ENCODE peak calls at places on chromosomes 5 and 9, in six cellular contexts. X is HCT116, P is uterus, H is IMR-90, M is A549, I is breast epithelium. F is an unnamed sample.

GRCh38 chr5:179889885-179890284 is 17.8 kb downstream of the TBC1D9B start:
- DNase-seq in P (no peak), I (no peak), H (no peak), M (no peak), X (no peak), F (no peak)

GRCh38 chr5:93705896-93706295 is 35.5 kb downstream of the POU5F2 start:
- DNase-seq in P (no peak), H (peak; percentile 57), M (no peak), I (no peak), X (no peak), F (no peak)

GRCh38 chr5:12016149-12016740 is 112.0 kb upstream of the CTNND2 start:
- DNase-seq in P (no peak), M (no peak), I (no peak), H (no peak), X (no peak), F (no peak)

GRCh38 chr5:53478411-53479044 is 1.9 kb upstream of the FST start:
- DNase-seq in X (peak; percentile 60), I (no peak), H (peak; percentile 63), P (peak; percentile 15), M (peak; percentile 64), F (no peak)

GRCh38 chr5:134249469-134250379 is 23.9 kb upstream of the PPP2CA start:
- DNase-seq in P (no peak), X (no peak), H (peak; percentile 67), M (no peak), I (no peak), F (no peak)

GRCh38 chr5:51373880-51374523 is 9.2 kb upstream of the ISL1 start:
- DNase-seq in P (no peak), X (no peak), I (no peak), M (no peak), H (no peak), F (no peak)

GRCh38 chr5:56100429-56101176 is 105.8 kb upstream of the IL6ST start:
- DNase-seq in I (no peak), P (no peak), M (no peak), H (no peak), X (no peak), F (no peak)

GRCh38 chr5:149917073-149917676 is 27.4 kb downstream of the PDE6A start:
- DNase-seq in H (peak; percentile 11), P (no peak), M (no peak), I (no peak), X (no peak), F (no peak)

GRCh38 chr5:72160959-72161358 is 53.7 kb downstream of the MAP1B start:
- DNase-seq in H (peak; percentile 83), X (no peak), P (no peak), M (no peak), I (no peak), F (no peak)

GRCh38 chr9:68418259-68418845 is 61.9 kb downstream of the PGM5 start:
- DNase-seq in I (no peak), X (no peak), M (no peak), H (no peak), P (no peak), F (no peak)

GRCh38 chr9:68417762-68418161 is 61.4 kb downstream of the PGM5 start:
- DNase-seq in I (no peak), H (no peak), P (no peak), M (no peak), X (no peak), F (no peak)

DNA sequence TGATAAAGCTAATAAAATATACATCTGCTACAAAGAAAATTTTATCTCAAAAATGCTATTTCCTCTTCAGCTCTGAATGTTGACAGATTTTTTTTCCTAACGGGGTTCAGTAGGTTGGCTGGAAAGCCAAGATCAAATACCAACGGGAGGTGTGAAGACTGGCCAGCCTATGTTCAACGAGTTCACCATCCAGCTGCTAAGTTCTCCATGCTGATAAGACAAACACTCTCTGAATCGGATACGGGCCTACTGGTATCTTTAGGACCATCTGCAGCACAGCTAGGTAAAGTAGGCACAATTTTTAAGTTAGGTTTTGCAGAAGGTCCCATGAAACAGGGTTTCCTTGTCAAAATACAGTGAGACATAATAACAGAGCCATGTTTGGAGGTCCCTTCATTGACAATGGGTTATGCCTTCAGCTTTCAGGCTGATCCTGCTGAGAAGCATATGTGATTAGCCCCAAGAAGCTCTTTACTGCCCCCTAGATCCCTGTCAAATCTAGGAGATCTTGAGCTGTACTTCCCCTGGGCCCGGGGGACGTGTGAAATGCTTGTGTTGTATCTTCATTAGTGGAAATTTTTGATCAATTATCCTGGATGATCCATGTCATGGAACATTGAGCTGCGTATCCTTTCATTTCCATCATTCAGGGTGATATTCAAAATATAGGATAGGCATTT is 60.6 kb downstream of the PGM5 start:
- DNase-seq in X (peak; percentile 6), H (no peak), I (no peak), M (no peak), P (no peak), F (no peak)
- TF ChIP-seq CTCF in X (peak; percentile 61), H (peak; percentile 10), I (no peak), M (peak; percentile 5), P (no peak), F (no peak)

DNA sequence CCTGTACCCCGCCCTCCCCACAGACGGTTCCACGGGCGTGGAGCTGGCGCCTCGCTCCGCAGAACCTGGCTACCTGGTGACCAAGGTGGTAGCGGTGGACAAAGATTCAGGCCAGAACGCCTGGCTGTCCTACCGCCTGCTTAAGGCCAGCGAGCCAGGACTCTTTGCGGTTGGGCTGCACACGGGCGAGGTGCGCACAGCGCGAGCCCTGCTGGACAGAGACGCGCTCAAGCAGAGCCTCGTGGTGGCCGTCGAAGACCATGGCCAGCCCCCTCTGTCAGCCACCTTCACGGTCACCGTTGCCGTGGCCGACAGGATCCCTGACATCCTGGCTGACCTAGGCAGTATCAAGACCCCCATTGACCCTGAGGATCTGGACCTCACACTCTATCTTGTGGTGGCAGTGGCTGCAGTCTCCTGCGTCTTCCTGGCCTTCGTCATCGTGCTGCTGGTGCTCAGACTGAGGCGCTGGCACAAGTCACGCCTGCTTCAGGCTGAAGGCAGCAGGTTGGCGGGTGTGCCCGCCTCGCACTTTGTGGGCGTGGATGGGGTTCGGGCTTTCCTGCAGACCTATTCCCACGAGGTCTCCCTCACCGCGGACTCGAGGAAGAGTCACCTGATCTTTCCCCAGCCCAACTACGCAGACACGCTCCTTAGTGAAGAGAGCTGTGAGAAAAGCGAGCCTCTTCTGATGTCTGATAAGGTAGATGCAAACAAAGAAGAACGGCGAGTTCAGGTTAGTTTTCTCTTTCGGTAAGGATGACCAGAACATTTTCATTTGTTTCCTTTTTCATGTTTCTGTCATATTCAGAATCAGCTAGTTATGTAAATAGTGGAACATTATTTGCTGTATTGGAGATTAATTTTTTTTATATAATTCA is 2.3 kb downstream of the PCDHGA5 start:
- DNase-seq in I (no peak), H (no peak), M (no peak), P (no peak), X (no peak), F (no peak)
- H3K9me3 ChIP-seq in I (peaks cover 81% of the 10 kb centered on the region), H (peaks cover 51% of the 10 kb centered on the region), M (peaks cover 47% of the 10 kb centered on the region), P (peaks cover 92% of the 10 kb centered on the region), X (peaks cover 16% of the 10 kb centered on the region), F (peaks cover 57% of the 10 kb centered on the region)

GRCh38 chr5:177116631-177117373 is 16.8 kb upstream of the NSD1 start:
- DNase-seq in X (no peak), M (no peak), I (peak; percentile 87), H (peak; percentile 53), P (peak; percentile 85), F (peak; percentile 96)
- TF ChIP-seq POLR2A in X (no peak), M (no peak), I (no peak), H (no peak), P (peak; percentile 39), F (no peak)

DNA sequence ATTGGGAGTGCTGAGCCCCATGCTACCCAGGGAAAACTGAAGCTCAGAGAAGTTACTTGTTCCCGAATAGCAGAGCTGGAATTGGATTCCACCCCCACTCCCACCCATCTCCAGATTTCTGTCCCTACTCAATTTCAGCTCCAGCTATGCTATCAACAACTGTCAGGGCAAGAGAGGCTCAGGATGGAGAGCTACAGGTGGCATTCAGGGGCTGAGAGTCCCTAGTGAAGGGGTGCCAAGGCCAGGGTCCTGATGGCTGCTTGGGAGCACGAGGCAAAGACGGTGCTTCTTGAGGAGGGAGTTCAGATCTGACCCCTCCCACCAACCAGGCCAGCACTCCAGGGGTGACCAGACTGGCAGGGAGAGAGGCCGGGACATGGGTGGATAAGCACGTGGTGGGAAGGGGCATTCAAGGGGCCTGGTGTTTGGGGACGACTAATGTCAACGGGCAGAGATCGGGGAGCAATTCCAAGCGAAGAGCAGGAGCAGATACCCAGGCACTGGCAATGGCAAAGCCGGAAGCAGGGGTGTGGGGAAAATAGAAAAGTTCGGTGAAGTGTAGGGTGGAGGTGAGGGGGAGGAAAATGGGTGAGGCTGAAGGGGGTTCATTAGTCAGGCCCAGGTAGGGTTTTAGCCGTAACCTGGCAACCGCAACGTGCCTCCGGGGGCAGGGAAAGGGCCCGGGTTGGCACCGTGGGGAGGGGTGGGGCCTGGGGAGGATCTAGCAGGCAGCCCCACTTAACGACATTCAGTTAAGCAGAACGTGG is 4.6 kb downstream of the RGS14 start:
- DNase-seq in H (no peak), M (no peak), P (no peak), I (no peak), X (no peak), F (no peak)
- TF ChIP-seq CTCF in H (no peak), M (no peak), P (no peak), I (no peak), X (no peak), F (no peak)

GRCh38 chr5:178801021-178801420 is 58.7 kb upstream of the ZNF354B start:
- DNase-seq in P (no peak), H (no peak), I (no peak), M (no peak), X (no peak), F (no peak)
- H3K9me3 ChIP-seq in P (no peaks in the 10 kb centered on the region), H (peaks cover 27% of the 10 kb centered on the region), I (peaks cover 5% of the 10 kb centered on the region), M (no peaks in the 10 kb centered on the region), X (no peaks in the 10 kb centered on the region), F (peaks cover 2% of the 10 kb centered on the region)

GRCh38 chr9:37678789-37679273 is 28.1 kb downstream of the FRMPD1 start:
- DNase-seq in H (no peak), X (peak; percentile 3), M (no peak), P (no peak), I (no peak), F (no peak)
- TF ChIP-seq POLR2A in H (no peak), X (no peak), M (no peak), P (no peak), I (no peak), F (no peak)

GRCh38 chr9:107739601-107740082 is 250.1 kb upstream of the KLF4 start:
- DNase-seq in M (no peak), P (peak; percentile 77), X (no peak), I (peak; percentile 69), H (peak; percentile 15), F (peak; percentile 87)
- TF ChIP-seq CTCF in M (no peak), P (no peak), X (no peak), I (no peak), H (no peak), F (no peak)

DNA sequence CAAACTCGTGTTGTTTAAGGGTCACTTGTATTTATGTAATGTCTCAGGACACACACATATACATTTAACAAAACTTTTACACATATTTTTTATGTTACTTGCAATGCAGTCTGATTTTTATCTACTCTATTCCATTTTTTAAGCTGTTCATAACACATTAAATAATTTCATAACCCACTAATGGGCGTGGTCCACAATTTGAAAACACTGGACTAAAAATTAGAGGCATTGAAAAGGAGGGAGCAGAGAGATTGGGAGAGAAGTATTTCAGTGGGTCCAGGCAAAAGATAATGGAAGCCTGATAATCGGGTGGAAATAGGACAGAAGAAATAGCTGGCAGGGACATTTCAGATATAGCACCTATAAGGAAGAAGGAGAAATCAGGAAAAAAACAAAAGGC is 597.3 kb upstream of the CLINT1 start:
- DNase-seq in I (no peak), H (no peak), X (no peak), M (no peak), P (no peak), F (no peak)
- H3K9me3 ChIP-seq in I (no peaks in the 10 kb centered on the region), H (no peaks in the 10 kb centered on the region), X (no peaks in the 10 kb centered on the region), M (no peaks in the 10 kb centered on the region), P (no peaks in the 10 kb centered on the region), F (no peaks in the 10 kb centered on the region)

F was measured in suprapubic skin.